ENCODE peak calls at places on chromosomes 12 and 14, in five cellular contexts. One of them, this sample, is unnamed.

GRCh38 chr12:110560048-110560447 is 23.1 kb downstream of the PPTC7 start:
- DNase-seq in neuronal stem cell: no peak
- DNase-seq in mesendoderm: no peak
- DNase-seq in H9: no peak
- DNase-seq in IMR-90: no peak
- DNase-seq in this sample: peak

GRCh38 chr12:101891462-101891971 is 14.1 kb downstream of the DRAM1 start:
- DNase-seq in neuronal stem cell: no peak
- DNase-seq in mesendoderm: no peak
- DNase-seq in H9: no peak
- DNase-seq in IMR-90: peak
- DNase-seq in this sample: peak

GRCh38 chr14:90397401-90398314 is 829 bp downstream of the CALM1 start:
- DNase-seq in neuronal stem cell: peak
- DNase-seq in mesendoderm: peak
- DNase-seq in H9: peak
- DNase-seq in IMR-90: peak
- DNase-seq in this sample: peak

GRCh38 chr14:102764220-102764671 is 13.0 kb upstream of the TRAF3 start:
- DNase-seq in neuronal stem cell: no peak
- DNase-seq in mesendoderm: no peak
- DNase-seq in H9: no peak
- DNase-seq in IMR-90: no peak
- DNase-seq in this sample: no peak

GRCh38 chr12:100153131-100153530 is 10.5 kb upstream of the BLTP3B start:
- DNase-seq in neuronal stem cell: no peak
- DNase-seq in mesendoderm: no peak
- DNase-seq in H9: no peak
- DNase-seq in IMR-90: no peak
- DNase-seq in this sample: no peak

GRCh38 chr14:36091096-36091495 is 85.4 kb downstream of the PTCSC3 start:
- DNase-seq in neuronal stem cell: no peak
- DNase-seq in mesendoderm: peak
- DNase-seq in H9: no peak
- DNase-seq in IMR-90: peak
- DNase-seq in this sample: no peak

GRCh38 chr12:132144115-132145071 is at the start of the genes DDX51 and NOC4L:
- DNase-seq in neuronal stem cell: peak
- DNase-seq in mesendoderm: peak
- DNase-seq in H9: peak
- DNase-seq in IMR-90: peak
- DNase-seq in this sample: peak

GRCh38 chr12:75655233-75655879 is 143.9 kb upstream of the KRR1 start:
- DNase-seq in neuronal stem cell: no peak
- DNase-seq in mesendoderm: no peak
- DNase-seq in H9: no peak
- DNase-seq in IMR-90: no peak
- DNase-seq in this sample: no peak

GRCh38 chr14:47675239-47675488 is 241 bp downstream of the MDGA2 start:
- DNase-seq in neuronal stem cell: no peak
- DNase-seq in mesendoderm: no peak
- DNase-seq in H9: no peak
- DNase-seq in IMR-90: no peak
- DNase-seq in this sample: no peak

GRCh38 chr12:121964813-121965643 is 46.6 kb downstream of the CFAP251 start:
- DNase-seq in neuronal stem cell: no peak
- DNase-seq in mesendoderm: no peak
- DNase-seq in H9: no peak
- DNase-seq in IMR-90: peak
- DNase-seq in this sample: no peak

GRCh38 chr12:96034631-96035282 is 630 bp downstream of the LTA4H start:
- DNase-seq in neuronal stem cell: peak
- DNase-seq in mesendoderm: peak
- DNase-seq in H9: peak
- DNase-seq in IMR-90: peak
- DNase-seq in this sample: peak

GRCh38 chr12:127245009-127245408 is 1022.0 kb upstream of the TMEM132C start:
- DNase-seq in neuronal stem cell: no peak
- DNase-seq in mesendoderm: no peak
- DNase-seq in H9: no peak
- DNase-seq in IMR-90: peak
- DNase-seq in this sample: no peak

GRCh38 chr14:80477388-80478160 is 266.3 kb upstream of the DIO2 start:
- DNase-seq in neuronal stem cell: no peak
- DNase-seq in mesendoderm: no peak
- DNase-seq in H9: no peak
- DNase-seq in IMR-90: peak
- DNase-seq in this sample: no peak

GRCh38 chr14:92601757-92602417 is 88.3 kb downstream of the RIN3 start:
- DNase-seq in neuronal stem cell: no peak
- DNase-seq in mesendoderm: no peak
- DNase-seq in H9: no peak
- DNase-seq in IMR-90: no peak
- DNase-seq in this sample: no peak

GRCh38 chr12:95739561-95740313 is 50.8 kb downstream of the NTN4 start:
- DNase-seq in neuronal stem cell: no peak
- DNase-seq in mesendoderm: no peak
- DNase-seq in H9: no peak
- DNase-seq in IMR-90: no peak
- DNase-seq in this sample: peak

GRCh38 chr12:108930155-108930554 is 50.3 kb downstream of the DAO start:
- DNase-seq in neuronal stem cell: no peak
- DNase-seq in mesendoderm: no peak
- DNase-seq in H9: no peak
- DNase-seq in IMR-90: no peak
- DNase-seq in this sample: no peak

GRCh38 chr12:9702239-9702638 is 30.7 kb downstream of the CLECL1 start:
- DNase-seq in neuronal stem cell: no peak
- DNase-seq in mesendoderm: no peak
- DNase-seq in H9: no peak
- DNase-seq in IMR-90: no peak
- DNase-seq in this sample: no peak

GRCh38 chr12:12992418-12993175 is 7.5 kb downstream of the HEBP1 start:
- DNase-seq in neuronal stem cell: no peak
- DNase-seq in mesendoderm: peak
- DNase-seq in H9: no peak
- DNase-seq in IMR-90: peak
- DNase-seq in this sample: no peak

GRCh38 chr12:12995088-12995487 is 5.0 kb downstream of the HEBP1 start:
- DNase-seq in neuronal stem cell: no peak
- DNase-seq in mesendoderm: no peak
- DNase-seq in H9: no peak
- DNase-seq in IMR-90: no peak
- DNase-seq in this sample: no peak

GRCh38 chr12:12990700-12991468 is 9.2 kb downstream of the HEBP1 start:
- DNase-seq in neuronal stem cell: no peak
- DNase-seq in mesendoderm: no peak
- DNase-seq in H9: no peak
- DNase-seq in IMR-90: no peak
- DNase-seq in this sample: peak

GRCh38 chr12:12996235-12996634 is 3.8 kb downstream of the HEBP1 start:
- DNase-seq in neuronal stem cell: no peak
- DNase-seq in mesendoderm: no peak
- DNase-seq in H9: no peak
- DNase-seq in IMR-90: no peak
- DNase-seq in this sample: no peak

GRCh38 chr12:12993367-12993766 is 6.7 kb downstream of the HEBP1 start:
- DNase-seq in neuronal stem cell: no peak
- DNase-seq in mesendoderm: no peak
- DNase-seq in H9: no peak
- DNase-seq in IMR-90: no peak
- DNase-seq in this sample: no peak
- H2BK120ac ChIP-seq in neuronal stem cell: no peak
- H2BK120ac ChIP-seq in mesendoderm: no peak
- H2BK120ac ChIP-seq in H9: no peak
- H2BK120ac ChIP-seq in IMR-90: peak
- H2BK120ac ChIP-seq in this sample: no peak

DNA sequence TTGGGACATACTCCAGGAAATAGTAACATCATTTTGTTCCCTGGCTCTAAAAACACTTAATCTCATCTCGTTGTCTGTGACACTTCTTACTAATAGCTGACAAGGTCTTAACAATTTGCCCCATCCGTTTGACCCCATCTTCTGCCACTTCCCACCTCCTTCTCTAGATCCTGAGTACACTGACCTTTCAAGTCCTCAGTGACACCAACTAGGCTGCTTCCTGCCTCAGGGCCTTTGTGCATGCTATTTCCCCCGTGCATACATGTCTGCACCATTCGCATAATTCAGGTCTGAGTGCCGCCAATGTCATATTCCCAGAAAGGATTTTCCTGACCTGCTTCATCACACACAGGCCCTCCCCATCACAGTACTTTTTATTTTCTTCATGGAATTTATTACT is 70.6 kb upstream of the CCND2 start:
- DNase-seq in neuronal stem cell: no peak
- DNase-seq in mesendoderm: no peak
- DNase-seq in H9: no peak
- DNase-seq in IMR-90: no peak
- DNase-seq in this sample: no peak
- H2BK120ac ChIP-seq in neuronal stem cell: no peak
- H2BK120ac ChIP-seq in mesendoderm: no peak
- H2BK120ac ChIP-seq in H9: no peak
- H2BK120ac ChIP-seq in IMR-90: no peak
- H2BK120ac ChIP-seq in this sample: no peak

GRCh38 chr14:65279510-65279909 is 133.0 kb upstream of the FUT8 start:
- DNase-seq in neuronal stem cell: no peak
- DNase-seq in mesendoderm: no peak
- DNase-seq in H9: no peak
- DNase-seq in IMR-90: no peak
- DNase-seq in this sample: no peak

GRCh38 chr14:65280653-65281052 is 131.9 kb upstream of the FUT8 start:
- DNase-seq in neuronal stem cell: no peak
- DNase-seq in mesendoderm: no peak
- DNase-seq in H9: no peak
- DNase-seq in IMR-90: no peak
- DNase-seq in this sample: no peak

GRCh38 chr14:65279958-65280357 is 132.6 kb upstream of the FUT8 start:
- DNase-seq in neuronal stem cell: no peak
- DNase-seq in mesendoderm: no peak
- DNase-seq in H9: no peak
- DNase-seq in IMR-90: no peak
- DNase-seq in this sample: no peak

GRCh38 chr14:65281991-65282908 is 130.3 kb upstream of the FUT8 start:
- DNase-seq in neuronal stem cell: peak
- DNase-seq in mesendoderm: peak
- DNase-seq in H9: peak
- DNase-seq in IMR-90: peak
- DNase-seq in this sample: peak

DNA sequence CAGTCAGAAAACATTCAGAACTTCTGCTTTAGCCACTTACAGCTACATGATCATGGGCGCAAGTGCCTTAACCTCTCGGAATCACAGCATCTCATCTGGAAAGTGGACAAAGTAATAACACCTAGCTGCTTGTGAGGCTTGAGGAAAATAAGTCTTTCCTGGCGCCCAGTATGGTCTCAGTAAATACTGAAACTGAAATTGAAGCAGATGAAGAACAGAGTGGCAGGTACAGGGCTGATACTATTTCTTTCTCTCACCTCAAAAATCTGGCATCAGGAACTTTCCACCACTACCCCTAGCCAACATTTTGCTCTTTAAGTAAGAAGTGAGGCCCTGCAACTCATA is 129.6 kb upstream of the FUT8 start:
- DNase-seq in neuronal stem cell: no peak
- DNase-seq in mesendoderm: no peak
- DNase-seq in H9: no peak
- DNase-seq in IMR-90: no peak
- DNase-seq in this sample: no peak
- H2BK120ac ChIP-seq in neuronal stem cell: no peak
- H2BK120ac ChIP-seq in mesendoderm: no peak
- H2BK120ac ChIP-seq in H9: no peak
- H2BK120ac ChIP-seq in IMR-90: peak
- H2BK120ac ChIP-seq in this sample: no peak

DNA sequence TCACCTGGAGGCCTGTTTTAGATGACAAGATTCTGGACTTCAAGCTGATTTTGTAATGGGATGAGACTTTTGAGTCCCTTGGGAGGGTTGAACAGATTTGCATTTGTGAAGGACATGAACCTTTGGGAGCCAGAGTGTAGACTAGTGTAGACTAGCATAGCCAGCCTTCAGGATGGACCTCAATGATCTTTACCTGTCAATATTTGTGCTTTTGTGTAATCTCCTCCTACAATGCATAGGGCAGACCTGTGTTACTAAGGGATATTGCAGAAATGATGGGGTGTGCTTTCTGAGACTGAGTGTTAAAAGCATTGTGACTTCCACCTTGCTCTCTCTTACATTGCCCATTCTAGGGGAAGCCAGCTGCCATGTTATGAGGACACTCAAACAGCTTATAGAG is 9.9 kb upstream of the LRP10 start:
- DNase-seq in neuronal stem cell: no peak
- DNase-seq in mesendoderm: no peak
- DNase-seq in H9: no peak
- DNase-seq in IMR-90: no peak
- DNase-seq in this sample: no peak
- H2BK120ac ChIP-seq in neuronal stem cell: no peak
- H2BK120ac ChIP-seq in mesendoderm: no peak
- H2BK120ac ChIP-seq in H9: no peak
- H2BK120ac ChIP-seq in IMR-90: no peak
- H2BK120ac ChIP-seq in this sample: no peak

GRCh38 chr14:24146978-24147760 is at the start of gene RNF31:
- DNase-seq in neuronal stem cell: peak
- DNase-seq in mesendoderm: peak
- DNase-seq in H9: peak
- DNase-seq in IMR-90: peak
- DNase-seq in this sample: peak

GRCh38 chr14:24145219-24145618 is 1.2 kb downstream of the PSME2 start:
- DNase-seq in neuronal stem cell: no peak
- DNase-seq in mesendoderm: no peak
- DNase-seq in H9: no peak
- DNase-seq in IMR-90: no peak
- DNase-seq in this sample: no peak

GRCh38 chr14:24145700-24146621 is at the start of gene PSME2:
- DNase-seq in neuronal stem cell: no peak
- DNase-seq in mesendoderm: no peak
- DNase-seq in H9: no peak
- DNase-seq in IMR-90: peak
- DNase-seq in this sample: peak

GRCh38 chr14:24147761-24148428 is 597 bp downstream of the RNF31 start:
- DNase-seq in neuronal stem cell: no peak
- DNase-seq in mesendoderm: peak
- DNase-seq in H9: no peak
- DNase-seq in IMR-90: no peak
- DNase-seq in this sample: no peak

GRCh38 chr14:24146622-24146977 is 190 bp upstream of the PSME2 start:
- DNase-seq in neuronal stem cell: peak
- DNase-seq in mesendoderm: peak
- DNase-seq in H9: peak
- DNase-seq in IMR-90: peak
- DNase-seq in this sample: peak
- H2BK120ac ChIP-seq in neuronal stem cell: peak
- H2BK120ac ChIP-seq in mesendoderm: no peak
- H2BK120ac ChIP-seq in H9: no peak
- H2BK120ac ChIP-seq in IMR-90: no peak
- H2BK120ac ChIP-seq in this sample: peak

This sample was measured in trophoblast cell.